ENCODE peak calls at places on chromosomes 16 and 17, in five cellular contexts. L is kidney tubule cell, U is glutamatergic neuron, V is NCI-H146, A is AG10803. E is an unnamed sample.
A peak's percentile ranks its signal among the peaks of the same experiment; 100 is the strongest.

GRCh38 chr16:88831838-88832237 is 20.1 kb upstream of the APRT start:
- DNase-seq in U (no peak), A (no peak), V (no peak), L (no peak), E (no peak)

GRCh38 chr17:31907342-31907975 is 6.0 kb upstream of the UTP6 start:
- DNase-seq in U (no peak), L (no peak), V (no peak), A (peak; percentile 57), E (peak; percentile 70)

GRCh38 chr17:83175551-83176271 is 96.3 kb downstream of the METRNL start:
- DNase-seq in L (no peak), V (no peak), U (no peak), A (no peak), E (no peak)

GRCh38 chr17:27741361-27741861 is 58.9 kb downstream of the NOS2 start:
- DNase-seq in A (peak; percentile 28), L (peak; percentile 31), U (no peak), V (no peak), E (no peak)

GRCh38 chr17:39705786-39706348 is 6.0 kb downstream of the ERBB2 start:
- DNase-seq in U (no peak), V (no peak), L (peak; percentile 86), A (no peak), E (peak; percentile 83)

GRCh38 chr16:88826070-88826840 is 14.5 kb upstream of the APRT start:
- DNase-seq in A (no peak), V (no peak), L (no peak), U (no peak), E (no peak)

GRCh38 chr17:68709995-68710780 is 109.0 kb upstream of the FAM20A start:
- DNase-seq in V (no peak), L (no peak), U (no peak), A (peak; percentile 79), E (no peak)

GRCh38 chr16:741986-742629 is 1.3 kb upstream of the CIAO3 start:
- DNase-seq in V (peak; percentile 28), L (no peak), U (no peak), A (no peak), E (no peak)

GRCh38 chr17:45848868-45849535 is 4.3 kb downstream of the SPPL2C start:
- DNase-seq in V (no peak), L (no peak), U (no peak), A (no peak), E (no peak)

GRCh38 chr16:30120340-30121105 is 2.5 kb downstream of the MAPK3 start:
- DNase-seq in A (no peak), L (no peak), U (no peak), V (no peak), E (no peak)

GRCh38 chr17:18159551-18160120 is 24.0 kb upstream of the ALKBH5 start:
- DNase-seq in U (no peak), A (no peak), V (no peak), L (peak; percentile 26), E (no peak)

GRCh38 chr17:41785091-41785875 is 1.2 kb downstream of the JUP start:
- DNase-seq in V (no peak), A (no peak), L (peak; percentile 74), U (peak; percentile 79), E (no peak)

GRCh38 chr16:48824271-48824670 is 214.3 kb upstream of the N4BP1 start:
- DNase-seq in A (no peak), V (no peak), L (no peak), U (peak; percentile 79), E (no peak)

GRCh38 chr16:69131167-69131748 is 1.1 kb downstream of the CHTF8 start:
- DNase-seq in A (no peak), L (peak; percentile 38), V (peak; percentile 42), U (no peak), E (no peak)

GRCh38 chr17:29151567-29151966 is 28.6 kb downstream of the MYO18A start:
- DNase-seq in U (no peak), V (no peak), L (peak; percentile 61), A (peak; percentile 39), E (no peak)